ENCODE peak calls at places on chromosomes 16 and 17, in four cellular contexts. One of them, this sample, is unnamed.

GRCh38 chr17:44197980-44198720 is 1.5 kb downstream of the ATXN7L3 start:
- DNase-seq in prostate gland: peak
- DNase-seq in A549: peak
- DNase-seq in endodermal cell: no peak
- DNase-seq in this sample: no peak

GRCh38 chr17:1894753-1895339 is 65.0 kb downstream of the RPA1 start:
- DNase-seq in prostate gland: no peak
- DNase-seq in A549: no peak
- DNase-seq in endodermal cell: no peak
- DNase-seq in this sample: no peak

GRCh38 chr16:64695684-64696083 is 426.2 kb downstream of the CDH11 start:
- DNase-seq in prostate gland: no peak
- DNase-seq in A549: no peak
- DNase-seq in endodermal cell: no peak
- DNase-seq in this sample: no peak

GRCh38 chr17:57755479-57756070 is 10.5 kb upstream of the CCDC182 start:
- DNase-seq in prostate gland: no peak
- DNase-seq in A549: no peak
- DNase-seq in endodermal cell: peak
- DNase-seq in this sample: no peak

GRCh38 chr17:43701318-43701743 is 39.6 kb upstream of the MEOX1 start:
- DNase-seq in prostate gland: no peak
- DNase-seq in A549: no peak
- DNase-seq in endodermal cell: no peak
- DNase-seq in this sample: peak

GRCh38 chr16:54504372-54504771 is 217.8 kb upstream of the IRX3 start:
- DNase-seq in prostate gland: no peak
- DNase-seq in A549: no peak
- DNase-seq in endodermal cell: no peak
- DNase-seq in this sample: no peak

GRCh38 chr16:11088432-11088794 is 144.0 kb downstream of the CLEC16A start:
- DNase-seq in prostate gland: no peak
- DNase-seq in A549: no peak
- DNase-seq in endodermal cell: no peak
- DNase-seq in this sample: no peak

GRCh38 chr17:15268465-15268864 is 3.3 kb upstream of the PMP22 start:
- DNase-seq in prostate gland: no peak
- DNase-seq in A549: no peak
- DNase-seq in endodermal cell: peak
- DNase-seq in this sample: no peak

GRCh38 chr17:47323382-47324223 is at the start of gene EFCAB13:
- DNase-seq in prostate gland: peak
- DNase-seq in A549: peak
- DNase-seq in endodermal cell: peak
- DNase-seq in this sample: no peak
- TF ChIP-seq CTCF in prostate gland: no peak
- TF ChIP-seq CTCF in A549: peak
- TF ChIP-seq CTCF in endodermal cell: peak
- TF ChIP-seq CTCF in this sample: no peak

GRCh38 chr17:63932008-63932561 is at the start of gene CD79B:
- DNase-seq in prostate gland: no peak
- DNase-seq in A549: no peak
- DNase-seq in endodermal cell: no peak
- DNase-seq in this sample: no peak
- H3K4me3 ChIP-seq in prostate gland: no peak
- H3K4me3 ChIP-seq in A549: no peak
- H3K4me3 ChIP-seq in endodermal cell: no peak
- H3K4me3 ChIP-seq in this sample: no peak

DNA sequence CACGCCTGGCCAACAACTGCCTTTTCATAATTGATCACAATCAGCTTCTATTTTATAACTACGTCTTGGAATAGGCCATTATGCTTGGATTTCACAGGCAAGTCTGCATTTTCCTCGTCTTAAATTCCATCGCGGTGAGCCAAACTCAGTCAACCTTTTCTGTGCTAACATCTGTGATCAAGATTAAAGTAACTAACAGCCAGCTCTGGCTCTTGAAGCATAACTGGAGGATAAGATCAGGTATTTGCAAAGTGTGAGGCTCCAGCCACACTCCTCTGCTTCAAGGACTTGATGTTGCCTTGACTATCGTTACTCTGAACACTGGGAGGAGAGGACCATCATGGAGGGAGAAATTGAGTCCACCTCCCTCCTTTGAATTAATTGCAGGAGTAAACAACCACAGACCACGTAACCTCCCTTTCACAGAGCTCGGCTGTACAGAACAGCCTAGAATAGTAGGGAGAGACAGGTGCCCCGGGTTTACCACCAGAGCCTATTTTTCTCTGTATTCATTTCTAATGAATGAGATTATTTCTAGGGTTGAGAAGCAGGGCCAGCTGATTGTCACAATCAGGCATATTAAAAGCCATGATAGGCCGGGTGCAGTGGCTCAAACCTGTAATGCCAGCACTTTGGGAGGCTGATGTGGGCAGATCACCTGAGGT is 143.0 kb downstream of the XYLT1 start:
- DNase-seq in prostate gland: no peak
- DNase-seq in A549: no peak
- DNase-seq in endodermal cell: no peak
- DNase-seq in this sample: no peak
- TF ChIP-seq CTCF in prostate gland: no peak
- TF ChIP-seq CTCF in A549: no peak
- TF ChIP-seq CTCF in endodermal cell: no peak
- TF ChIP-seq CTCF in this sample: no peak

GRCh38 chr17:321386-321941 is 31.1 kb downstream of the RPH3AL start:
- DNase-seq in prostate gland: no peak
- DNase-seq in A549: no peak
- DNase-seq in endodermal cell: no peak
- DNase-seq in this sample: no peak
- H3K4me3 ChIP-seq in prostate gland: no peak
- H3K4me3 ChIP-seq in A549: no peak
- H3K4me3 ChIP-seq in endodermal cell: no peak
- H3K4me3 ChIP-seq in this sample: no peak

GRCh38 chr17:70074991-70075390 is at the start of gene KCNJ16:
- DNase-seq in prostate gland: no peak
- DNase-seq in A549: peak
- DNase-seq in endodermal cell: no peak
- DNase-seq in this sample: no peak

GRCh38 chr17:70073326-70073725 is 1.7 kb upstream of the KCNJ16 start:
- DNase-seq in prostate gland: no peak
- DNase-seq in A549: no peak
- DNase-seq in endodermal cell: no peak
- DNase-seq in this sample: no peak

GRCh38 chr17:70072900-70073299 is 2.1 kb upstream of the KCNJ16 start:
- DNase-seq in prostate gland: no peak
- DNase-seq in A549: no peak
- DNase-seq in endodermal cell: no peak
- DNase-seq in this sample: no peak

GRCh38 chr17:70074236-70074830 is 692 bp upstream of the KCNJ16 start:
- DNase-seq in prostate gland: no peak
- DNase-seq in A549: no peak
- DNase-seq in endodermal cell: no peak
- DNase-seq in this sample: no peak

GRCh38 chr17:70073799-70074198 is 1.2 kb upstream of the KCNJ16 start:
- DNase-seq in prostate gland: no peak
- DNase-seq in A549: no peak
- DNase-seq in endodermal cell: no peak
- DNase-seq in this sample: no peak
- TF ChIP-seq CTCF in prostate gland: no peak
- TF ChIP-seq CTCF in A549: no peak
- TF ChIP-seq CTCF in endodermal cell: no peak
- TF ChIP-seq CTCF in this sample: no peak

DNA sequence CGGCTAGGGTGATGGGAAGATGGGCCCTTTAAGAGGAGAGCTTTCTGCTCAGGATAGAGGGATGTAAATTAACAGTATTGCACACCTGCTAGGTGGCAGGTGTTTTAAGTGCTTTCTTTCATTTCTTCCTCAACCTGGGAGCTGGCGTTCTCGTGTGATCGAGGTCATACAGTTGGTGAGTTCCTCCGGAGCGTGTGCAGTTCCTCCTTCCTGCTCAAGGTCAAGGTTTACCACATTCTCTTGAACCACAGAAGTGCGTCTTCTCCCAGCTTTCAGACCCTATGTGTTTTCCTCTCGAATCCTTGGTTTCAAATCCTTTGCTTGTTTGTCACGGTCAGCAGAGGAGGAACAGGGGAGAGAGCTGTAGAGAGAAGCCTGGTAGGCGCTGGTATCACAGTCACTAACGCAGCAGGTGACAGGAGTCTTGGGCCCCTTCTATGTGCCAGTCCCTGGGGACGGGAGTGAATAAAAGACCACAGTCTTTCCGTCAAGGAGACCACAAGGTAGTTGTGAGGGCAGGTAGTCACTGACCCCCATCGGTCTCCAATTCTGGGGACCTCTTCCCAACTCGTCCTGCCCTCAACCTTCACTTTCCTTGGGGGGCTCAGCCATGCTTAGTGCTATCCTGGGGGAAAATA is 788 bp downstream of the DNAI2 start:
- DNase-seq in prostate gland: no peak
- DNase-seq in A549: no peak
- DNase-seq in endodermal cell: no peak
- DNase-seq in this sample: no peak
- H3K4me3 ChIP-seq in prostate gland: no peak
- H3K4me3 ChIP-seq in A549: no peak
- H3K4me3 ChIP-seq in endodermal cell: no peak
- H3K4me3 ChIP-seq in this sample: no peak

DNA sequence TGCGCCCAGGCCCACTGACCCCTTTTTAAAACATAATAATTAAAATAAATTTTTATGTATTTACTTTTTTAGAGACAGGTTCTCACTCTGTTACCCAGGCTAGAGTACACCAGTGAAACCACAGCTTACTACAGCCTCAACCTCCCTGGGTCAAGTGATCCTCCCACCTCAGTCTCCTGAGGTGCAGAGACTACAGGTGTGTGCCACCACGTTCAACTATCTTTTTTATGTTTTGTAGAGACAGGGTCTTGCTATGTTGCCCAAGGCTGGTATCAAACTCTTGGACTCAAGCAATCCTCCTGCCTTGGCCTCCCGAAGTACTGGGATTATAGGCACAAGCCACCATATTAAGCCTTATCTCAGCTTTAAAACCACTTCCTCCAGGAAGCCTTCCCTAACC is 56.1 kb upstream of the BCAR1 start:
- DNase-seq in prostate gland: no peak
- DNase-seq in A549: no peak
- DNase-seq in endodermal cell: no peak
- DNase-seq in this sample: no peak
- TF ChIP-seq CTCF in prostate gland: no peak
- TF ChIP-seq CTCF in A549: no peak
- TF ChIP-seq CTCF in endodermal cell: no peak
- TF ChIP-seq CTCF in this sample: no peak

GRCh38 chr17:4249452-4250029 is 14.2 kb downstream of the ANKFY1 start:
- DNase-seq in prostate gland: no peak
- DNase-seq in A549: peak
- DNase-seq in endodermal cell: peak
- DNase-seq in this sample: peak
- H3K4me3 ChIP-seq in prostate gland: no peak
- H3K4me3 ChIP-seq in A549: no peak
- H3K4me3 ChIP-seq in endodermal cell: no peak
- H3K4me3 ChIP-seq in this sample: no peak

This sample was measured in astrocyte of the cerebellum.